ENCODE peak calls at places on chromosomes 4 and X, in ten cellular contexts. D is right lobe of liver, F is IMR-90, B is mesendoderm, S is heart left ventricle, V is heart right ventricle, J is suprapubic skin, L is cardiac muscle cell, O is aorta, U is body of pancreas. X is an unnamed sample. For H3K4me1, the result is how much of the 10 kb centered on the place peaks cover.

GRCh38 chr4:145535202-145535601 is 53.5 kb downstream of the SMAD1 start:
- DNase-seq in J (no peak), O (no peak), F (no peak), U (no peak), V (no peak), L (no peak), S (no peak), D (no peak), B (no peak), X (no peak)

GRCh38 chrX:70508296-70508911 is 63.8 kb downstream of the DLG3 start:
- DNase-seq in S (no peak), D (no peak), F (peak), V (no peak), B (peak), O (no peak), J (no peak), L (peak), U (no peak), X (no peak)

GRCh38 chr4:146107587-146107986 is 67.9 kb upstream of the LSM6 start:
- DNase-seq in O (no peak), J (no peak), B (no peak), F (no peak), V (no peak), U (no peak), L (no peak), S (no peak), D (no peak), X (no peak)

GRCh38 chr4:38094419-38094818 is 134.2 kb downstream of the PTTG2 start:
- DNase-seq in J (no peak), L (no peak), B (peak), D (no peak), S (no peak), V (no peak), O (no peak), F (no peak), U (no peak), X (no peak)

GRCh38 chr4:171594293-171594692 is 218.9 kb upstream of the GALNTL6 start:
- DNase-seq in L (no peak), S (no peak), O (no peak), B (peak), D (no peak), V (no peak), F (no peak), U (no peak), J (no peak), X (no peak)

GRCh38 chrX:2967998-2968909 is 38.1 kb upstream of the ARSH start:
- DNase-seq in L (peak), D (no peak), F (peak), S (peak), J (peak), O (no peak), B (no peak), V (peak), U (peak), X (no peak)

GRCh38 chrX:69388526-69388925 is 115.6 kb upstream of the NALF2 start:
- DNase-seq in V (no peak), F (no peak), L (no peak), D (no peak), J (no peak), S (peak), O (no peak), B (no peak), U (no peak), X (no peak)

GRCh38 chrX:118396113-118396512 is 50.2 kb downstream of the WDR44 start:
- DNase-seq in B (no peak), J (no peak), F (peak), V (no peak), D (no peak), U (no peak), L (no peak), O (no peak), S (no peak), X (no peak)

GRCh38 chr4:28834120-28834519 is 1886.0 kb upstream of the PCDH7 start:
- DNase-seq in O (no peak), D (no peak), V (no peak), F (no peak), S (no peak), J (no peak), L (no peak), U (no peak), B (no peak), X (no peak)

GRCh38 chrX:82127228-82128123 is 925.6 kb downstream of the SH3BGRL start:
- DNase-seq in L (no peak), U (no peak), J (no peak), V (no peak), S (no peak), D (no peak), O (no peak), F (no peak), B (no peak), X (no peak)

GRCh38 chrX:108399427-108400165 is 38.6 kb downstream of the COL4A6 start:
- DNase-seq in D (no peak), U (no peak), S (no peak), F (peak), O (no peak), B (no peak), L (peak), J (no peak), V (no peak), X (no peak)

GRCh38 chr4:184347251-184348239 is 126.8 kb downstream of the IRF2 start:
- DNase-seq in V (no peak), O (no peak), L (peak), F (peak), B (peak), U (peak), D (peak), S (peak), J (no peak), X (peak)

GRCh38 chrX:41723821-41724220 is at the start of gene GPR82:
- DNase-seq in S (no peak), B (no peak), J (no peak), U (no peak), O (no peak), L (no peak), F (no peak), V (no peak), D (no peak), X (no peak)

GRCh38 chr4:55008166-55009056 is 117.0 kb downstream of the KDR start:
- DNase-seq in D (no peak), V (no peak), J (no peak), U (no peak), L (peak), F (no peak), B (peak), S (no peak), O (no peak), X (no peak)

GRCh38 chr4:145736241-145736831 is 56.4 kb downstream of the C4orf51 start:
- DNase-seq in D (peak), L (peak), O (peak), S (peak), B (peak), V (peak), F (no peak), J (no peak), U (peak), X (peak)

GRCh38 chr4:6152879-6153705 is 47.3 kb downstream of the JAKMIP1 start:
- DNase-seq in S (no peak), U (no peak), V (no peak), O (peak), L (no peak), D (no peak), F (no peak), J (no peak), B (no peak), X (no peak)

GRCh38 chrX:136745215-136746173 is 35.2 kb downstream of the ARHGEF6 start:
- DNase-seq in B (no peak), U (no peak), V (no peak), O (no peak), J (no peak), F (no peak), S (no peak), L (no peak), D (no peak), X (no peak)

GRCh38 chrX:103063918-103064434 is at the start of gene BEX1:
- DNase-seq in L (peak), O (peak), V (no peak), B (peak), J (no peak), U (peak), D (no peak), S (peak), F (no peak), X (peak)

GRCh38 chrX:64206556-64207162 is 1.2 kb upstream of the AMER1 start:
- DNase-seq in D (peak), B (no peak), J (no peak), F (peak), O (peak), S (peak), L (peak), U (no peak), V (peak), X (no peak)

GRCh38 chr4:67084801-67085200 is 460.5 kb downstream of the CENPC start:
- DNase-seq in F (no peak), L (no peak), V (no peak), D (no peak), B (no peak), S (no peak), O (no peak), J (no peak), U (no peak), X (no peak)

GRCh38 chr4:41369680-41370079 is 113.0 kb downstream of the UCHL1 start:
- DNase-seq in F (no peak), V (peak), L (peak), J (no peak), D (peak), S (peak), U (peak), O (peak), B (no peak), X (no peak)

GRCh38 chr4:165864228-165864627 is 8.8 kb upstream of the TLL1 start:
- DNase-seq in V (no peak), O (no peak), L (peak), J (no peak), B (peak), F (no peak), U (no peak), S (no peak), D (no peak), X (no peak)

GRCh38 chrX:119512145-119512800 is 44.0 kb downstream of the SLC25A5 start:
- DNase-seq in L (peak), F (peak), O (peak), U (peak), J (no peak), V (peak), D (peak), B (peak), S (peak), X (peak)

GRCh38 chr4:77194366-77194765 is 37.4 kb downstream of the CCNG2 start:
- DNase-seq in D (no peak), F (no peak), S (no peak), B (no peak), L (no peak), J (no peak), V (no peak), U (no peak), O (no peak), X (no peak)

GRCh38 chr4:26181616-26182015 is 139.2 kb upstream of the RBPJ start:
- DNase-seq in S (no peak), U (no peak), B (no peak), V (no peak), O (no peak), F (peak), D (no peak), J (no peak), L (no peak), X (no peak)

GRCh38 chrX:15240414-15240813 is 29.5 kb downstream of the ASB9 start:
- DNase-seq in B (no peak), L (no peak), S (no peak), J (no peak), V (no peak), O (no peak), U (no peak), F (no peak), D (no peak), X (no peak)

GRCh38 chr4:44160776-44161377 is 287.7 kb downstream of the KCTD8 start:
- DNase-seq in L (no peak), F (no peak), O (no peak), D (no peak), V (no peak), S (no peak), J (no peak), U (no peak), B (no peak), X (no peak)

GRCh38 chr4:159229164-159229563 is 126.3 kb downstream of the RAPGEF2 start:
- DNase-seq in F (peak), D (no peak), U (no peak), J (no peak), S (no peak), V (no peak), B (peak), L (peak), O (no peak), X (no peak)

GRCh38 chrX:109709129-109709631 is 23.9 kb downstream of the ACSL4 start:
- DNase-seq in J (no peak), D (no peak), V (no peak), F (peak), O (no peak), U (no peak), B (peak), S (no peak), L (peak), X (no peak)
- H3K4me1 ChIP-seq in J (under half), D (under half), V (under half), F (under half), O (under half), U (under half), B (under half), S (under half), L (under half), X (under half)

GRCh38 chr4:1048781-1049590 is 37.6 kb downstream of the FGFRL1 start:
- DNase-seq in D (no peak), V (no peak), J (peak), O (no peak), B (no peak), U (no peak), L (no peak), S (peak), F (no peak), X (peak)

GRCh38 chr4:1047976-1048780 is 36.8 kb downstream of the FGFRL1 start:
- DNase-seq in B (no peak), U (peak), J (peak), D (no peak), F (no peak), O (peak), S (peak), V (no peak), L (no peak), X (peak)

GRCh38 chr4:1045193-1045594 is 33.8 kb downstream of the FGFRL1 start:
- DNase-seq in U (no peak), O (peak), J (no peak), F (no peak), L (no peak), V (no peak), D (peak), S (peak), B (no peak), X (no peak)

GRCh38 chr4:1045595-1046201 is 34.3 kb downstream of the FGFRL1 start:
- DNase-seq in O (peak), B (no peak), D (peak), J (no peak), U (no peak), F (no peak), L (no peak), V (no peak), S (peak), X (no peak)

DNA sequence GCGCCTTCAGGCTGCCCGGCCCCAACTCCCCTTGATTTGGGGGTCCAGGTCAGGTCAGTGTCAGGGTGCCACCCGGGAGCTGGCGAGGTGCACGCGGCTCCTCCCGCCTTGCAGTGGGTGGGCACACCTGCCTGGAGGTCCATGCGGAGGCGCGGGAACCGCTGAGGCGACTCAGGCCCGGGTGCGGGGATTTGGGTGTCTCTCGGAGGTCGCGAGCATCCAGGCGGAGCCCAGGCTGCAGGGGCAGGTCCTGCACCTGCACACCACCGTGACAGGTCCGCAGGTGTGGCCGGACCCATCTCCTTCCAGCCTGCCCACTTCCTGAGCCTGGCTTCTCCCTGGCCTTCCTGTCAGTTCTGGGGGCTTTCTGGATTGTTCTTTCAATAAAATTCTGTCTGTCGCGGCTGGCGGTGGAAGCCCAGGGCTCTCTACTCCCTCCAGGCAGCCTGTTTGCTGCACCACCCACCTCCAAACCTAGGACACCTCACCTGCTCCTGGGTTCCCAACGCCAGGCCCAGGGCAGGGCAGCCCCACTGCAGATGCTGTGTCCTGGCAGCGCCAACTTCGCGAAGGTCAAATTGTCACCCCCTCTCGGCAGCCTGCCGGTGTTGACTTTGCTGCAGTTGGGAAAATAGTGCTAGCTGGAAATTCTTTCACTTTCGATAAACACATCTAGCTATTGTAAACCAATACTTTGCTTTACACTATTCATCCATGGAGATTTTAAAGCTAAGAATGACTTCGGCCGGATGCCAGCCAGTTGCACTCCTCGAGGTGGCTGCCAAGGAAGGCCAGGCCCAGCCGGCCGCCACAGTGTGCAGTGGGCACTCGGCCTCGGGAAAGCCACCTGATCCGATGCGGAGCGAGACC is 35.9 kb downstream of the FGFRL1 start:
- DNase-seq in L (no peak), O (peak), J (peak), S (peak), B (no peak), D (peak), V (peak), F (no peak), U (peak), X (peak)
- H3K4me1 ChIP-seq in L (under half), O (under half), J (under half), S (under half), B (under half), D (under half), V (under half), F (under half), U (under half), X (under half)

DNA sequence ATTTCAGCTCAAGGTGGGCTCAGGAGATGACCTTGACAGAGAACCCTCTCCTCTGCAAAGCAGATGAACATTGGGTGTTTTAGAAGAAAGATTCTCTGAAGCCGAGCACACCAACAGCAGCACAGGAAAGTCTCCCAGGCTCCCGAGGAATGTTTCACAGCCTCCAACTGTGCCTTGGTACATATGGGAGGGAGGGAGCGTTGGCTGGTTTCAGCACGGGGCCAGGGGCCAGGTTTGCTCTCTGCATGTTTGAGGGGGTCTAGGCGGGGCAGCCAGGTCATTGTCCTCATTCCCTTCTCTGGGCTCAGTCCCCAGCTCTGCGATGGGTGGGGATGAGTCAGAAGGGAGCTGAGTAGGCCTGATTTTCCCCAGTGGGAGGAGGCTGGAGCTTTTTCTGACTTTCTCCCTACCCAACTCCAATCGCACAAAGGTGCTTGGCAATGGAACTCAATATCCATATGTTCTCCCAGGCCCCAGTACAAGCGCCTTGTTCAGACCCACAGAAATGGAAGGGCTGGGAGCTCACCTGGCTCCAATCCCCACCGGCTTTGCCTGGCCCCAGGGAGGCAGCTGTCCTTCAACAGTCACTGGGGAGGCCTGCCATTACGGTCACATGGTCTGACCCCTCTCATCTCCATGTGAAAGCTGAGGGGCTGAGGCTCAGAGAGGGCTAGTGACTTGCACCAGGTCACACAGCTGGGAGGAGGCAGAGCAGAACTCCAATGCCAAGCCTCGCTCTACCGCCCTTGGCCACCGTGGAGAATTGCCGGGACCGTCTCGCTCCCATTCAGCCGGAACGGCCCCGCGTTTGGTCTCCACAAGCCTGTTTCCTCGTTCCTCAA is 108.4 kb upstream of the AFAP1 start:
- DNase-seq in F (no peak), B (no peak), V (no peak), U (no peak), J (no peak), S (no peak), D (no peak), O (no peak), L (no peak), X (no peak)
- H3K4me1 ChIP-seq in F (under half), B (under half), V (under half), U (under half), J (under half), S (under half), D (under half), O (under half), L (under half), X (under half)

GRCh38 chr4:80240976-80241375 is 25.5 kb upstream of the FGF5 start:
- DNase-seq in L (no peak), B (no peak), O (no peak), D (no peak), U (no peak), J (no peak), F (peak), S (no peak), V (no peak), X (no peak)
- H3K4me1 ChIP-seq in L (under half), B (under half), O (under half), D (under half), U (under half), J (under half), F (under half), S (under half), V (under half), X (under half)

DNA sequence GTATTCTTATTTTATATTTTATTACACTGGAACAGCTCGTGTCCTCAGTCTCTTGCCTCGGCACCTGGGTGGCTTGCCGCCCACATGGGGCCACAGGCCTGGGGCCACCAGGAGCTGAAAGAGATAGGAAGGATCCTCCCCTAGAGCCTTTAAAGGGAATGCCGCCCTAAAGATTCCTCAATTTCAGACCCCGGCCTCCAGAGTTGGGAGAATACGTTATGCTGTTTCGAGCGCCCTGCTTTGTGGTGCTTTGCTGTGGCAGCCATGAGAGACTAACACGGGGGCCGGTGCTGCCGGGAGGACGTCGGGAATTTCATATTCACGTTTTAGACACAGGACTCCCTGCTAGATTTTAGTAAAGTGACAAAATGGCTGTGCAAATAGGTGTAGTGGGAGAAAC is 33.2 kb downstream of the ACOX3 start:
- DNase-seq in F (no peak), O (peak), V (no peak), D (no peak), U (no peak), L (no peak), B (no peak), J (no peak), S (no peak), X (no peak)
- H3K4me1 ChIP-seq in F (under half), O (under half), V (under half), D (under half), U (under half), L (under half), B (under half), J (under half), S (under half), X (under half)

GRCh38 chr4:74235135-74235534 is 73.1 kb upstream of the EPGN start:
- DNase-seq in B (no peak), O (no peak), S (no peak), F (no peak), U (no peak), D (no peak), L (no peak), J (no peak), V (no peak), X (no peak)
- H3K4me1 ChIP-seq in B (under half), O (under half), S (under half), F (under half), U (under half), D (under half), L (under half), J (under half), V (under half), X (under half)